ENCODE peak calls at places on chromosomes 2 and 18, in four cellular contexts. S is activated naive CD4-positive, alpha-beta T cell treated with anti-CD3 and anti-CD28 coated beads, Interleukin-2, amount 10 ng/mL, durations not matched to agents 7 days and 5 days; J is activated T-cell treated with anti-CD3 and anti-CD28 coated beads for 48 hours; L is NCI-H1105. M is an unnamed sample.

GRCh38 chr2:197677483-197677882 is 2.1 kb upstream of the RFTN2 start:
- DNase-seq in S (no peak), J (no peak), L (no peak), M (no peak)

GRCh38 chr18:26460449-26461091 is 87.8 kb downstream of the KCTD1 start:
- DNase-seq in S (no peak), J (no peak), L (peak), M (no peak)

GRCh38 chr2:37415128-37415817 is 70.8 kb downstream of the QPCT start:
- DNase-seq in S (no peak), J (no peak), L (no peak), M (no peak)

GRCh38 chr2:151051584-151052220 is 210.0 kb downstream of the RBM43 start:
- DNase-seq in S (peak), J (no peak), L (no peak), M (no peak)

GRCh38 chr18:60292186-60292585 is 80.4 kb downstream of the MC4R start:
- DNase-seq in S (no peak), J (no peak), L (peak), M (no peak)

GRCh38 chr2:10920764-10921468 is 9.2 kb downstream of the KCNF1 start:
- DNase-seq in S (no peak), J (no peak), L (no peak), M (no peak)

GRCh38 chr2:4391013-4391412 is 687.6 kb downstream of the DCDC2C start:
- DNase-seq in S (no peak), J (no peak), L (no peak), M (no peak)

GRCh38 chr2:10489842-10490555 is 41.9 kb upstream of the ODC1 start:
- DNase-seq in S (no peak), J (no peak), L (no peak), M (no peak)

GRCh38 chr2:232781765-232782164 is 5.4 kb upstream of the KCNJ13 start:
- DNase-seq in S (no peak), J (no peak), L (no peak), M (peak)

GRCh38 chr2:112312821-112313220 is 37.4 kb downstream of the ZC3H6 start:
- DNase-seq in S (no peak), J (no peak), L (no peak), M (no peak)

GRCh38 chr2:84393829-84394228 is 65.3 kb downstream of the SUCLG1 start:
- DNase-seq in S (no peak), J (no peak), L (no peak), M (no peak)

GRCh38 chr2:77232909-77233308 is 289.3 kb downstream of the LRRTM4 start:
- DNase-seq in S (no peak), J (no peak), L (no peak), M (no peak)

M was measured in non-pigmented ciliary epithelial cell.